ENCODE peak calls at places on chromosomes 2 and 18, in four cellular contexts. One of them, this sample, is unnamed.

GRCh38 chr2:218890369-218890768 is 9.7 kb downstream of the WNT10A start:
- DNase-seq in non-pigmented ciliary epithelial cell: no peak
- DNase-seq in HS-5: no peak
- DNase-seq in AG08396: no peak
- DNase-seq in this sample: no peak

GRCh38 chr18:32010124-32010745 is 8.4 kb upstream of the RNF125 start:
- DNase-seq in non-pigmented ciliary epithelial cell: no peak
- DNase-seq in HS-5: no peak
- DNase-seq in AG08396: no peak
- DNase-seq in this sample: no peak

GRCh38 chr2:11796190-11797171 is 50.0 kb downstream of the LPIN1 start:
- DNase-seq in non-pigmented ciliary epithelial cell: no peak
- DNase-seq in HS-5: no peak
- DNase-seq in AG08396: peak; percentile 37
- DNase-seq in this sample: no peak

GRCh38 chr2:189481071-189481470 is 39.8 kb downstream of the WDR75 start:
- DNase-seq in non-pigmented ciliary epithelial cell: no peak
- DNase-seq in HS-5: no peak
- DNase-seq in AG08396: no peak
- DNase-seq in this sample: no peak

GRCh38 chr2:2291500-2292260 is 39.4 kb downstream of the MYT1L start:
- DNase-seq in non-pigmented ciliary epithelial cell: no peak
- DNase-seq in HS-5: no peak
- DNase-seq in AG08396: peak; percentile 21
- DNase-seq in this sample: no peak

GRCh38 chr2:240405654-240406313 is 29.7 kb upstream of the GPC1 start:
- DNase-seq in non-pigmented ciliary epithelial cell: no peak
- DNase-seq in HS-5: no peak
- DNase-seq in AG08396: no peak
- DNase-seq in this sample: no peak

GRCh38 chr18:59056706-59057492 is 82.8 kb upstream of the SEC11C start:
- DNase-seq in non-pigmented ciliary epithelial cell: no peak
- DNase-seq in HS-5: no peak
- DNase-seq in AG08396: peak; percentile 31
- DNase-seq in this sample: peak; percentile 49

GRCh38 chr18:46627136-46627535 is 29.9 kb downstream of the LOXHD1 start:
- DNase-seq in non-pigmented ciliary epithelial cell: no peak
- DNase-seq in HS-5: no peak
- DNase-seq in AG08396: no peak
- DNase-seq in this sample: no peak

GRCh38 chr18:7256959-7257742 is 26.3 kb downstream of the LRRC30 start:
- DNase-seq in non-pigmented ciliary epithelial cell: no peak
- DNase-seq in HS-5: no peak
- DNase-seq in AG08396: no peak
- DNase-seq in this sample: no peak

GRCh38 chr2:104120144-104120543 is 733.8 kb upstream of the POU3F3 start:
- DNase-seq in non-pigmented ciliary epithelial cell: no peak
- DNase-seq in HS-5: no peak
- DNase-seq in AG08396: no peak
- DNase-seq in this sample: no peak

GRCh38 chr2:117980381-117980780 is 33.5 kb downstream of the CCDC93 start:
- DNase-seq in non-pigmented ciliary epithelial cell: peak; percentile 47
- DNase-seq in HS-5: peak; percentile 80
- DNase-seq in AG08396: no peak
- DNase-seq in this sample: no peak

GRCh38 chr2:144459937-144460336 is 60.0 kb downstream of the ZEB2 start:
- DNase-seq in non-pigmented ciliary epithelial cell: no peak
- DNase-seq in HS-5: no peak
- DNase-seq in AG08396: peak; percentile 33
- DNase-seq in this sample: no peak